ENCODE peak calls at places on chromosome 20, in four cellular contexts. S is IMR-90, D is A549, I is K562. W is an unnamed sample.

GRCh38 chr20:61271273-61272221 is 19.5 kb downstream of the CDH4 start:
- DNase-seq in S (no peak), I (no peak), D (no peak), W (no peak)

GRCh38 chr20:43669332-43669731 is 2.4 kb downstream of the MYBL2 start:
- DNase-seq in D (no peak), S (peak; percentile 62), I (no peak), W (no peak)

GRCh38 chr20:38751360-38751976 is 3.2 kb downstream of the ACTR5 start:
- DNase-seq in I (peak; percentile 43), S (peak; percentile 46), D (peak; percentile 58), W (peak; percentile 52)

GRCh38 chr20:17654649-17655285 is 27.3 kb downstream of the RRBP1 start:
- DNase-seq in I (peak; percentile 15), S (peak; percentile 52), D (no peak), W (peak; percentile 53)

GRCh38 chr20:46423342-46423741 is 16.9 kb upstream of the ELMO2 start:
- DNase-seq in I (no peak), D (no peak), S (no peak), W (no peak)

GRCh38 chr20:20409326-20409725 is 41.4 kb downstream of the INSM1 start:
- DNase-seq in I (no peak), S (no peak), D (no peak), W (no peak)

GRCh38 chr20:21027569-21027968 is 78.6 kb downstream of the LINC00237 start:
- DNase-seq in S (no peak), I (peak; percentile 10), D (peak; percentile 53), W (peak; percentile 75)

GRCh38 chr20:3734111-3734843 is 1.8 kb downstream of the HSPA12B start:
- DNase-seq in S (no peak), I (no peak), D (no peak), W (no peak)

GRCh38 chr20:53942973-53943372 is 127.4 kb downstream of the BCAS1 start:
- DNase-seq in I (no peak), S (no peak), D (no peak), W (peak; percentile 62)

GRCh38 chr20:32484221-32485125 is 100.7 kb downstream of the NOL4L start:
- DNase-seq in S (no peak), I (no peak), D (peak; percentile 35), W (no peak)

GRCh38 chr20:20070871-20071726 is 18.8 kb downstream of the CFAP61 start:
- DNase-seq in S (no peak), I (peak; percentile 24), D (no peak), W (peak; percentile 33)

GRCh38 chr20:40008177-40008576 is 680.9 kb downstream of the MAFB start:
- DNase-seq in D (no peak), S (peak; percentile 2), I (no peak), W (no peak)

GRCh38 chr20:23514848-23515247 is 23.9 kb downstream of the CST8 start:
- DNase-seq in D (no peak), S (no peak), I (no peak), W (no peak)

GRCh38 chr20:7379621-7380220 is 560.5 kb downstream of the HAO1 start:
- DNase-seq in D (no peak), I (no peak), S (no peak), W (no peak)
- TF ChIP-seq MAZ in D (no peak), I (no peak), S (no peak), W (no peak)

GRCh38 chr20:49582413-49583334 is 14.7 kb upstream of the PTGIS start:
- DNase-seq in S (no peak), I (no peak), D (no peak), W (no peak)
- TF ChIP-seq MAZ in S (no peak), I (no peak), D (no peak), W (no peak)

GRCh38 chr20:257419-257818 is at the start of gene DEFB132:
- DNase-seq in D (no peak), S (no peak), I (no peak), W (no peak)
- TF ChIP-seq MAZ in D (no peak), S (no peak), I (no peak), W (no peak)

DNA sequence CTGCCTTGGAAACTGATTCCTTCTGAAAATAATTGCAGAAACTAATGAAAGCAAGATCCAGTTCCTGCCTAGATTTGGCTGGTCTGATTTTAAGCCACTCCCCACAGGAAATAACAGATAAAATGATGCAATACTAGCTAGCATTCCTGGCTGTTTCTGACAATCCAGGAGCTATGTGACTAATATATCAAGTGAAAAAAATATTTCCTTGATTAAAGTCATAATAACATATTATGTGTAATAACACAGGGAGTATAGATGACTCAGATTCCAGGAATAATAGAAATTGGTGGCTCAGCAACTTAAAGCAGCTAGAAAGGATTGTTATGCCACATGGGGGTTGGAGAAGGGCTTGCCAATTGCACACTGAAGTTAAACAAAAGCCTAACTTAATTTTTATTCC is 182.7 kb upstream of the SALL4 start:
- DNase-seq in S (peak; percentile 96), D (peak; percentile 89), I (no peak), W (peak; percentile 54)
- TF ChIP-seq MAZ in S (no peak), D (no peak), I (no peak), W (no peak)

GRCh38 chr20:63463400-63464288 is 8.8 kb downstream of the KCNQ2 start:
- DNase-seq in D (no peak), I (no peak), S (no peak), W (no peak)
- TF ChIP-seq MAZ in D (no peak), I (no peak), S (no peak), W (no peak)

W was measured in HepG2.